ENCODE peak calls at places on chromosomes 3 and 15, in nine cellular contexts. I is A673; L is germinal center; G is astrocyte of the spinal cord; O is CD14-positive monocyte; N is HS-5; T is CD4-positive, alpha-beta T cell; A is activated CD4-positive, alpha-beta T cell treated with anti-CD3 and anti-CD28 coated beads for 48 hours; P is fibroblast of lung. X is an unnamed sample.

GRCh38 chr15:79243723-79244122 is 38.8 kb upstream of the ANKRD34C start:
- DNase-seq in G (no peak), P (no peak), N (no peak), L (no peak), O (no peak), I (no peak), T (no peak), A (no peak), X (no peak)

GRCh38 chr15:43511012-43511885 is 6.2 kb upstream of the MAP1A start:
- DNase-seq in I (peak; percentile 50), A (peak; percentile 41), O (no peak), T (no peak), N (no peak), G (no peak), P (no peak), L (no peak), X (peak; percentile 27)

GRCh38 chr3:151912041-151912440 is 38.6 kb downstream of the SUCNR1 start:
- DNase-seq in N (no peak), A (no peak), G (peak; percentile 46), I (no peak), T (no peak), P (no peak), L (no peak), O (no peak), X (no peak)

GRCh38 chr3:108494862-108495531 is 15.4 kb downstream of the MYH15 start:
- DNase-seq in T (no peak), N (no peak), G (no peak), I (peak; percentile 77), O (no peak), L (no peak), P (no peak), A (no peak), X (no peak)

GRCh38 chr3:188076176-188076575 is 77.8 kb upstream of the LPP start:
- DNase-seq in O (no peak), T (no peak), I (no peak), P (no peak), A (no peak), L (no peak), G (no peak), N (no peak), X (no peak)

GRCh38 chr15:45640610-45641009 is 5.8 kb downstream of the SQOR start:
- DNase-seq in L (no peak), A (no peak), I (no peak), N (no peak), G (peak; percentile 86), P (peak; percentile 62), T (no peak), O (no peak), X (no peak)

GRCh38 chr3:194102436-194102835 is 33.5 kb upstream of the HES1 start:
- DNase-seq in O (no peak), N (no peak), L (no peak), A (no peak), P (no peak), G (no peak), I (no peak), T (no peak), X (no peak)

GRCh38 chr3:61669676-61670299 is 108.4 kb downstream of the PTPRG start:
- DNase-seq in I (no peak), P (no peak), A (no peak), T (no peak), O (no peak), N (no peak), G (no peak), L (no peak), X (no peak)

GRCh38 chr3:111229301-111229700 is 157.7 kb downstream of the NECTIN3 start:
- DNase-seq in O (no peak), L (no peak), I (no peak), T (no peak), P (no peak), A (no peak), N (no peak), G (no peak), X (no peak)

GRCh38 chr15:49987198-49987785 is 131.7 kb downstream of the ATP8B4 start:
- DNase-seq in N (no peak), T (no peak), I (no peak), P (no peak), A (no peak), O (no peak), L (no peak), G (no peak), X (no peak)

GRCh38 chr3:33194303-33194702 is 24.3 kb downstream of the SUSD5 start:
- DNase-seq in A (no peak), N (no peak), G (no peak), I (no peak), O (no peak), P (no peak), L (no peak), T (no peak), X (no peak)

GRCh38 chr3:107574650-107575049 is 51.9 kb downstream of the BBX start:
- DNase-seq in T (no peak), A (no peak), P (peak; percentile 68), G (peak; percentile 50), N (peak; percentile 10), I (peak; percentile 25), L (no peak), O (no peak), X (no peak)

GRCh38 chr3:195001961-195002861 is 268.7 kb downstream of the XXYLT1 start:
- DNase-seq in P (peak; percentile 36), O (no peak), G (peak; percentile 43), L (peak; percentile 60), I (peak; percentile 89), N (no peak), A (peak; percentile 15), T (peak; percentile 5), X (peak; percentile 15)

GRCh38 chr3:179074656-179075055 is 3.0 kb upstream of the ZMAT3 start:
- DNase-seq in O (no peak), L (peak; percentile 42), T (no peak), N (no peak), A (no peak), P (no peak), I (no peak), G (no peak), X (no peak)

GRCh38 chr15:63022663-63023062 is 19.9 kb upstream of the TPM1 start:
- DNase-seq in O (no peak), G (no peak), P (no peak), T (no peak), N (no peak), I (no peak), A (no peak), L (no peak), X (no peak)

GRCh38 chr3:160893207-160893606 is 137.2 kb downstream of the PPM1L start:
- DNase-seq in G (no peak), L (no peak), P (no peak), O (no peak), N (no peak), T (no peak), A (no peak), I (no peak), X (no peak)

GRCh38 chr3:135271562-135272290 is 476.7 kb downstream of the EPHB1 start:
- DNase-seq in I (no peak), L (no peak), G (no peak), N (no peak), O (no peak), P (no peak), T (no peak), A (no peak), X (no peak)

GRCh38 chr3:123667784-123668183 is 82.9 kb upstream of the HACD2 start:
- DNase-seq in N (no peak), T (no peak), I (no peak), L (no peak), G (no peak), P (no peak), O (no peak), A (no peak), X (no peak)

GRCh38 chr15:62853114-62853832 is 189.3 kb upstream of the TPM1 start:
- DNase-seq in A (no peak), O (no peak), T (no peak), L (no peak), N (no peak), P (no peak), G (no peak), I (no peak), X (no peak)

GRCh38 chr15:45790325-45790943 is 155.6 kb downstream of the SQOR start:
- DNase-seq in G (no peak), O (no peak), T (no peak), P (peak; percentile 26), I (peak; percentile 49), N (no peak), L (peak; percentile 45), A (peak; percentile 25), X (peak; percentile 8)

GRCh38 chr15:96495386-96495785 is 164.9 kb downstream of the NR2F2 start:
- DNase-seq in I (no peak), L (no peak), P (no peak), O (no peak), A (no peak), G (no peak), N (no peak), T (no peak), X (no peak)

GRCh38 chr3:100087203-100087602 is 27.1 kb downstream of the FILIP1L start:
- DNase-seq in O (no peak), G (peak; percentile 85), N (no peak), P (no peak), L (no peak), T (no peak), I (no peak), A (no peak), X (no peak)

GRCh38 chr3:50100956-50101845 is 12.5 kb downstream of the RBM5 start:
- DNase-seq in P (no peak), N (no peak), A (no peak), G (peak; percentile 26), O (no peak), I (peak; percentile 76), L (no peak), T (no peak), X (no peak)

GRCh38 chr3:172840913-172841312 is 90.4 kb downstream of the ECT2 start:
- DNase-seq in P (no peak), O (no peak), G (no peak), I (peak; percentile 77), L (no peak), A (no peak), T (no peak), N (no peak), X (no peak)

GRCh38 chr3:185153861-185154629 is 1.2 kb upstream of the C3orf70 start:
- DNase-seq in G (no peak), I (no peak), O (no peak), A (no peak), P (no peak), N (no peak), T (no peak), L (no peak), X (no peak)

GRCh38 chr3:126180477-126181397 is at the start of gene ALDH1L1:
- DNase-seq in I (peak; percentile 45), L (no peak), N (no peak), T (no peak), A (no peak), P (peak; percentile 81), G (peak; percentile 37), O (no peak), X (no peak)

GRCh38 chr3:46742992-46743391 is 25.3 kb upstream of the PRSS50 start:
- DNase-seq in L (no peak), A (no peak), G (no peak), T (no peak), O (no peak), N (no peak), I (no peak), P (no peak), X (no peak)

GRCh38 chr3:47715928-47716327 is 65.8 kb downstream of the SMARCC1 start:
- DNase-seq in T (no peak), O (no peak), G (peak; percentile 47), L (no peak), P (peak; percentile 65), N (peak; percentile 47), I (no peak), A (no peak), X (no peak)

GRCh38 chr3:175338775-175339535 is 479.8 kb downstream of the NAALADL2 start:
- DNase-seq in L (no peak), G (peak; percentile 77), N (no peak), T (no peak), I (no peak), P (peak; percentile 79), A (no peak), O (no peak), X (no peak)

GRCh38 chr3:165619077-165619476 is 218.1 kb downstream of the BCHE start:
- DNase-seq in T (no peak), O (no peak), N (no peak), P (no peak), I (no peak), A (no peak), L (no peak), G (no peak), X (no peak)

GRCh38 chr15:80695911-80696651 is 971 bp downstream of the ABHD17C start:
- DNase-seq in L (peak; percentile 35), T (peak; percentile 10), O (peak; percentile 57), P (peak; percentile 53), G (peak; percentile 17), A (peak; percentile 36), N (no peak), I (no peak), X (peak; percentile 31)